ENCODE peak calls at places on chromosomes 16 and 17, in eight cellular contexts. U is tibial nerve; K is stomach; S is body of pancreas; C is CD8-positive, alpha-beta memory T cell; X is tibial artery; F is neuronal stem cell; M is CD8-positive, alpha-beta T cell. Q is an unnamed sample. For H3K4me1, the result is how much of the 10 kb centered on the place peaks cover.

GRCh38 chr16:21283521-21284289 is 5.6 kb upstream of the CRYM start:
- DNase-seq in M (no peak), K (peak), U (peak), C (no peak), S (peak), X (peak), F (peak), Q (peak)

GRCh38 chr16:77896357-77896972 is 108.1 kb downstream of the VAT1L start:
- DNase-seq in X (no peak), C (no peak), U (no peak), S (no peak), M (no peak), K (no peak), F (no peak), Q (no peak)

GRCh38 chr17:40777459-40777858 is 4.9 kb downstream of the KRT27 start:
- DNase-seq in F (no peak), K (no peak), M (no peak), U (no peak), X (no peak), C (no peak), S (no peak), Q (no peak)

GRCh38 chr17:77495575-77495974 is 354.8 kb downstream of the SEC14L1 start:
- DNase-seq in S (no peak), X (peak), K (no peak), F (no peak), M (no peak), C (peak), U (peak), Q (no peak)

GRCh38 chr17:29677139-29677834 is 54.6 kb upstream of the CORO6 start:
- DNase-seq in U (peak), C (no peak), S (peak), M (no peak), X (peak), F (no peak), K (no peak), Q (no peak)

GRCh38 chr16:3468501-3468900 is 25.0 kb downstream of the NAA60 start:
- DNase-seq in M (no peak), X (no peak), C (peak), U (no peak), K (no peak), S (no peak), F (no peak), Q (no peak)

GRCh38 chr16:78516006-78516405 is 416.6 kb downstream of the WWOX start:
- DNase-seq in M (no peak), U (no peak), C (no peak), K (no peak), F (no peak), X (no peak), S (no peak), Q (no peak)

GRCh38 chr16:68396481-68396880 is 51.8 kb downstream of the SMPD3 start:
- DNase-seq in X (no peak), K (peak), M (peak), S (peak), F (no peak), U (no peak), C (peak), Q (peak)

GRCh38 chr16:21159281-21159951 is 942 bp downstream of the LDAF1 start:
- DNase-seq in U (no peak), X (peak), F (peak), K (peak), C (peak), S (peak), M (peak), Q (peak)

GRCh38 chr16:53945996-53946395 is 242.0 kb downstream of the FTO start:
- DNase-seq in C (no peak), S (no peak), X (no peak), M (no peak), K (no peak), U (no peak), F (peak), Q (peak)

GRCh38 chr17:51540151-51540550 is 279.8 kb downstream of the UTP18 start:
- DNase-seq in M (no peak), U (no peak), X (no peak), C (no peak), S (no peak), K (no peak), F (no peak), Q (no peak)

GRCh38 chr17:50772251-50772650 is 4.9 kb upstream of the ANKRD40CL start:
- DNase-seq in C (no peak), X (no peak), S (no peak), M (no peak), K (no peak), F (no peak), U (no peak), Q (no peak)

GRCh38 chr16:85607331-85607765 is 5.8 kb upstream of the GSE1 start:
- DNase-seq in K (peak), F (peak), U (no peak), X (no peak), S (no peak), M (no peak), C (no peak), Q (peak)

GRCh38 chr16:51391798-51392511 is 240.9 kb upstream of the SALL1 start:
- DNase-seq in S (no peak), F (peak), M (no peak), C (no peak), K (no peak), U (no peak), X (no peak), Q (no peak)

GRCh38 chr17:21376835-21377690 is 906 bp downstream of the KCNJ12 start:
- DNase-seq in K (peak), S (no peak), X (no peak), U (no peak), C (no peak), F (no peak), M (no peak), Q (peak)

GRCh38 chr16:15495898-15496297 is 61.5 kb downstream of the BMERB1 start:
- DNase-seq in K (no peak), U (no peak), F (no peak), C (no peak), S (no peak), X (no peak), M (no peak), Q (no peak)

GRCh38 chr17:27539152-27539551 is 82.9 kb downstream of the KSR1 start:
- DNase-seq in M (no peak), F (no peak), X (no peak), S (peak), K (no peak), U (no peak), C (no peak), Q (no peak)

GRCh38 chr17:27538156-27538955 is 82.1 kb downstream of the KSR1 start:
- DNase-seq in S (no peak), K (no peak), X (no peak), F (no peak), C (no peak), U (no peak), M (no peak), Q (no peak)

GRCh38 chr17:27540300-27541105 is 84.3 kb downstream of the KSR1 start:
- DNase-seq in U (peak), C (no peak), M (no peak), X (peak), K (peak), F (no peak), S (peak), Q (peak)

GRCh38 chr17:27541326-27542023 is 85.2 kb downstream of the KSR1 start:
- DNase-seq in U (no peak), C (no peak), X (no peak), F (no peak), K (no peak), S (no peak), M (no peak), Q (no peak)

DNA sequence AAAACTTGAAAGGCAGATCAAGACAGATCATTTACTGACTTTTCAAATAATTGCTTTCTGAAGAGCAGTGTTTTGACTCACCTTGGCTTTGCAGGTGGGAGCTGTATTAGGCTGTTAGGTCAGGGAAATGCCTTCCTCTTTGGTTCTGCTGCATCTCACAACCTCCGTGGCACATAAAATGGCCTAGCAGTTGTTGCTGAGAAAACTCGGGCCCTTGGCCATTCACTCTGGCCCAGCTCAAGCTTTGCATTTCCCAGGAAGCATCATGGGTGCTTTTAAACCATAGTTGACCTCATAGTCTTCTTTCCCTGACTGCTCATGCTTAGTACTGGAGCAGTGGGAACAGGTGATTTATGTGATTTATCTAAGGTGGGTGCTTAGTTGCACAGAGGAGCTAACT is 83.5 kb downstream of the KSR1 start:
- DNase-seq in X (no peak), F (no peak), K (no peak), M (no peak), U (no peak), C (no peak), S (no peak), Q (no peak)
- H3K4me1 ChIP-seq in X (under half), F (under half), K (half or more), M (under half), U (half or more), C (under half), S (half or more), Q (under half)

DNA sequence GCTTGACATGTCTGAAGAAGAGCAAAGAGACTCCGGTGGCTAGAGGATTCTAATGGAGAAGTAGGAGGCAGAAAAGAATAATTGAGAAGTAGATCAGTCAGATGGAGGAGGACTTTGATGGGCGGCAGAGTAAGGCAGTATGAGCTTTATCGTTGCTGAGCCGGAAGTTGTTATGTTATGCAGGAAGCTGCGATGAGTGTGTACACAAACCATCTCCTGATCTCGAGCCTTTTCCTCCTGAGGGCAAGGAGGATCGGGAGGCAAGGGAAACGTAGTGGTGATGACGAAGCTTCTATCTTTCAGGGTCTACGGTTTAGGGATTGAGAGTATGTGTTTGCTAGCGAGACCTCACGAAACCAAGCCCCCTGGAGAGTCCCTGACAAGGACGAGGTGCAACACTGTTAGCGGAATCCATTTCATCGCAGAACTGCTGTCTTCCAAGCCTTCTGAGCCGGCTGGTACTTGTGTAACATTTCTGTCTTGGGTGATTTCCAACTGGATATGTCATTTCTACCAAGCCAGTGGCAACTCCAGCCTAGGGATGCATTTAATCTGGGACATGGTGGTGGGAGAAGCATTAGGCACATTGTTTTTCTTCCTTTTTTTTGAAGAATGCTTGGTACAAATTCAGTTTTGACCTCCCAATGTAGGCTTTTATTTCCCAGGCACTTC is 45.5 kb downstream of the RBFOX1 start:
- DNase-seq in U (no peak), F (no peak), M (no peak), S (no peak), K (no peak), C (no peak), X (no peak), Q (no peak)
- H3K4me3 ChIP-seq in U (no peak), F (no peak), M (no peak), S (no peak), K (no peak), C (no peak), X (no peak), Q (no peak)

DNA sequence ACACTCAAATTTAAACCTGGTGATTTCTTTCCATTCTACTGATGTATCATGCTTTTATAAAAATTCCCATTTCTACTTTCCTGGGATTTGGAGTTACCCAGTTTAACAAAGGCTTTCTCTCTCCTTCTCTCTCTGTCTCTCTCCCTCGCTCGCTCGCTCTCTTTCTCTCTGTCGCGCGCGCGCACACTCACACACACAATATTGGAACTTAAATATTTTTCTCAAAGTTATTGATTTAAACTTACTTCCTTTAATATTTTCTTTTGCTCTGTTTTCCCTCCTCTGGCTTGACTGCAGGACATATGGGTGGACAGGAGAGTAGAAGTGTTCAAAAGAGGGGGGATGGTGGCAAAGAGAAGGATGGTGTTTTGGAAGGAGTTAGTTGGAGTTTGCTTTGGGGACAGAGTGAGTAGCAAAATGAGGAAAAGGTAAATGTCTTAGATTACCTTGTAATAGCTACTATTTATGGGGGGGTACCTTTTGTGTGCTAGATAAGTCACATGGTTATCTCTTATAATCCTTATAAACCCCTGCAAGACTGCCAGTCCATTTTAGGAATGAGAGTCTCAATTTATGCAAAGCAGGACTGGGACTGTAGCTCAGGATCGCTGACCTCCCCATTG is 903 bp upstream of the TRIM25 start:
- DNase-seq in F (no peak), U (no peak), C (no peak), M (no peak), S (no peak), X (no peak), K (no peak), Q (no peak)
- H3K27ac ChIP-seq in F (no peak), U (peak), C (peak), M (peak), S (peak), X (peak), K (peak), Q (peak)

GRCh38 chr17:36195474-36196098 is 972 bp downstream of the CCL3L1 start:
- DNase-seq in U (no peak), C (no peak), K (no peak), X (no peak), F (no peak), M (no peak), S (no peak), Q (no peak)
- H3K4me1 ChIP-seq in U (under half), C (under half), K (under half), X (under half), F (under half), M (under half), S (under half), Q (under half)

DNA sequence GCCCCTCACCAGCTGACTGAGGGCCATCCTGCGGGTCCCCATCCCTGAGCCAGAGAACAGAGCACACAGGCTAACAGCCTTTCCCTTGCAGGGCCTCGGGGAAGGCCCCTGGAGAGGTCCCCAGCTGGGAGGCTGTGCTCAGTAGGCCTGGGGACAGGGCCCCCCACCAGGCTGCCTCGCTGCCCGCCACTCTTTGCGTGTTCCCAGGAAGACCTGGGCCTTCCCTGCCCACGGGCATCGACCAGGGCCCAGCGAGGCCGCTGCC is 785 bp downstream of the HID1 start:
- DNase-seq in X (no peak), C (no peak), U (no peak), M (no peak), S (no peak), K (no peak), F (no peak), Q (no peak)
- H3K4me3 ChIP-seq in X (peak), C (no peak), U (peak), M (no peak), S (peak), K (peak), F (peak), Q (peak)

DNA sequence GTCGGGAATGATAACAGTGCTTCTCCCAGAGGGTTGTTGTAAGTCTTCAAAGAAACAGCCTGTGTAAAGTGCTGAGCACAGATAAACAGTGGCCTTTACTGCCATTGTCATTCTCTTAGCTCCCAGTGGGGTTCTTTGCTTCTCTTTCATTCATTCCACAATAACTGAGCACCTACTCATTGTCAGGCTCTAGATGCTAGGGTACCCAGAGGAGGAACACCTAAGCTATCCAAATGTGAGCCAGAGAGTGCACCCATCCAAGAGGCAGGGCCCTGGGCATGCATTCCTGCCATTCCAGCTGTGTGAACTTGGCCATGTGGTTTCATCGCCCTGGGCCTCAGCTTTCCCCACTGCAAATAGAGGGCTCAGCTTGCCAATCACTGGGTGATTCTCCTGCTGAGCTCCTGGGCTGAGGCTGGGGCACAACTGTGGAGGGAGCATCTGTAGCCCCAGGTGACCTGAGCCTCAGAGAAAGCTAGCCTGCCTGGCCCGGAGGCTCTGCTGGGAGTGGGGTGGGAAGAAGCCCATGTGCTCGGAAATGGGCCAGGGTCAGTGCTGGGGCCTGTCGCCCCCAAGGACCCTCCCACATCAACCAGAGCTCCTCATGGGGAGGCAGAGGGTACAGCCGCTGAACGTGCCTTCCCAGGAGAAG is 38.2 kb upstream of the CRHR1 start:
- DNase-seq in X (no peak), M (no peak), C (no peak), U (no peak), F (no peak), S (no peak), K (no peak), Q (no peak)
- H3K27ac ChIP-seq in X (no peak), M (no peak), C (no peak), U (no peak), F (no peak), S (no peak), K (no peak), Q (no peak)

GRCh38 chr16:782263-782662 is 5.9 kb downstream of the RPUSD1 start:
- DNase-seq in F (no peak), C (no peak), S (no peak), U (no peak), X (no peak), M (no peak), K (no peak), Q (no peak)
- H3K4me1 ChIP-seq in F (under half), C (under half), S (under half), U (under half), X (under half), M (under half), K (under half), Q (under half)

GRCh38 chr17:16975744-16976625 is 4.1 kb upstream of the TNFRSF13B start:
- DNase-seq in F (no peak), M (no peak), C (no peak), K (no peak), U (no peak), S (no peak), X (no peak), Q (no peak)
- H3K4me3 ChIP-seq in F (no peak), M (no peak), C (no peak), K (no peak), U (no peak), S (no peak), X (no peak), Q (no peak)

GRCh38 chr16:19882186-19882585 is 2.5 kb downstream of the GPRC5B start:
- DNase-seq in C (no peak), K (no peak), X (no peak), U (no peak), S (no peak), M (no peak), F (no peak), Q (no peak)
- H3K27ac ChIP-seq in C (no peak), K (peak), X (no peak), U (peak), S (peak), M (no peak), F (no peak), Q (no peak)

Q was measured in small intestine.